ENCODE peak calls at places on chromosomes 4 and X, in seven cellular contexts. C is HepG2, M is SK-N-SH, Q is H1, R is K562, J is HCT116, N is GM12878. U is an unnamed sample.
A peak's percentile ranks its signal among the peaks of the same experiment; 100 is the strongest.

GRCh38 chrX:23936198-23936597 is 28.4 kb downstream of the CXorf58 start:
- DNase-seq in J (no peak), N (no peak), R (no peak), M (no peak), C (no peak), Q (no peak), U (no peak)

GRCh38 chr4:98482847-98483806 is 175.3 kb downstream of the TSPAN5 start:
- DNase-seq in N (peak; percentile 56), C (peak; percentile 5), R (no peak), M (no peak), Q (no peak), J (peak; percentile 10), U (no peak)

GRCh38 chrX:24242649-24243556 is 71.0 kb downstream of the SUPT20HL2 start:
- DNase-seq in J (no peak), N (peak; percentile 95), Q (no peak), C (peak; percentile 9), R (no peak), M (no peak), U (no peak)

GRCh38 chrX:113274801-113275200 is 434.2 kb upstream of the AMOT start:
- DNase-seq in C (no peak), J (no peak), Q (no peak), R (no peak), N (no peak), M (no peak), U (no peak)

GRCh38 chrX:47226531-47227333 is 6.1 kb upstream of the USP11 start:
- DNase-seq in N (no peak), R (no peak), J (no peak), C (no peak), Q (no peak), M (no peak), U (no peak)

GRCh38 chrX:10514891-10515290 is 105.5 kb downstream of the MID1 start:
- DNase-seq in Q (no peak), C (no peak), N (no peak), J (no peak), M (no peak), R (no peak), U (no peak)

GRCh38 chr4:160864253-160864652 is 1299.5 kb downstream of the FSTL5 start:
- DNase-seq in Q (no peak), N (no peak), R (no peak), C (no peak), J (no peak), M (no peak), U (no peak)

GRCh38 chr4:114599231-114600065 is 841 bp downstream of the UGT8 start:
- DNase-seq in Q (no peak), M (peak; percentile 10), C (no peak), N (no peak), J (peak; percentile 15), R (peak; percentile 48), U (peak; percentile 9)

GRCh38 chr4:8555716-8556115 is 24.5 kb upstream of the GPR78 start:
- DNase-seq in J (no peak), R (no peak), Q (no peak), M (no peak), C (no peak), N (no peak), U (no peak)
- H3K4me1 ChIP-seq in J (no peaks in the 10 kb centered on the region), R (peaks cover 6% of the 10 kb centered on the region), Q (no peaks in the 10 kb centered on the region), M (no peaks in the 10 kb centered on the region), C (no peaks in the 10 kb centered on the region), N (no peaks in the 10 kb centered on the region), U (peaks cover 18% of the 10 kb centered on the region)

DNA sequence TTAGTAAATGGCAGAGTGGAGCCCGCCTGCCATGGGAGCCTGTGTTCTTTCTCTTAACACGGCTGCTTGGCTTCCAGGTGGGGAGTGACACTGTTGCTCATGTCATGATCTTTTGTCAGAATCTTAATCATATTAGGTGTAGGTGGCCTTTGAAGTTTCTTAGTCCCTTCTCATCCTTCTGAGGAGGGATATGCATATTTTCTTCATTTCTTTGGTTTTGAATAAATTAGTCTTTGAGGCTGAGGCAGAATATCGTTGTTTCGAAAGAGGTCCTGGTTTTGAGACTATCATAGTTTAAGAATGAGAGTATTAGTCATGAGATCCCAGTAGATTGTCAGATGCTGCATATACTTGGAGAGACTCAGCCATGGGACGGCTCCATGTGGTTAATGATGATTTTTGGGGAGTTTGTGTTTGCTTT is 28.9 kb downstream of the SNX25 start:
- DNase-seq in N (no peak), R (no peak), M (no peak), Q (no peak), J (no peak), C (no peak), U (no peak)
- H3K4me3 ChIP-seq in N (no peak overlapping the region), R (no peak overlapping the region), M (no peak overlapping the region), Q (no peak overlapping the region), J (no peak overlapping the region), C (no peak overlapping the region), U (no peak overlapping the region)

GRCh38 chr4:19803406-19803805 is 448.3 kb upstream of the SLIT2 start:
- DNase-seq in Q (no peak), J (no peak), C (no peak), R (no peak), M (no peak), N (no peak), U (no peak)
- TF ChIP-seq YY1 in Q (no peak), J (no peak), C (no peak), R (no peak), M (no peak), N (no peak), U (no peak)

DNA sequence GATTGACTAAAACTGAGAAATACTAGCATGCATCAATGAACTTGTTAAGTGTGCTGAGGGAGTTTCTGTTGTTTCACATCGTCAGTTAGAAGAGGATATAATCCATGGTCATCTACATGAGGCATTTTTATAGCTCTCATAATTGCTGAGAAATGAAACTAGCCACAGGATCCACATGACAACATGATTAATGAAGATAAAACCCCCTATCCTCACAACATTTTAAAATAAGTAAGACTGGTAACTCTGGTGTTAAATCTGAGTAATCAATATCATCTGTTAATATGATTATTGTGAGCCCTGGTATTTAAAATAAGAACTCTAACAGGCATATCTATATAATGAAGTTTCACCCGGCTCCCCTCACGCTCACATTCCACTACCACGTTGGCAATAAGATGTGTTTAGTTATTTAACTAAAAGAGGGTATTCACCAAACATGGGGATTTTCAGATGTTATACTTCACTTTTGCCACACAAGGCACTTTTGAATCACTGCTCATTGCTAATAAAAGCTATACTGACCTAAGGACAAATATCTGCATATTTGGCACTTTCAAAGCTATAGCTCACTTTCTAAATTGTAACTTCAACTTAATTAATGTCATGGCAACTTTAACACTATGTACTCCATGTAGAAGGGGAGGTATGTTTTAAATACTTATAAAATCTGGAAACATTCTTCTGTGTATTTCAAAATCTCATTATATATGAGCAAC is 6.7 kb downstream of the UNC5C start:
- DNase-seq in M (no peak), R (no peak), N (peak; percentile 64), Q (no peak), C (no peak), J (no peak), U (no peak)
- H3K4me1 ChIP-seq in M (peaks cover 28% of the 10 kb centered on the region), R (no peaks in the 10 kb centered on the region), N (no peaks in the 10 kb centered on the region), Q (no peaks in the 10 kb centered on the region), C (no peaks in the 10 kb centered on the region), J (no peaks in the 10 kb centered on the region), U (no peaks in the 10 kb centered on the region)

DNA sequence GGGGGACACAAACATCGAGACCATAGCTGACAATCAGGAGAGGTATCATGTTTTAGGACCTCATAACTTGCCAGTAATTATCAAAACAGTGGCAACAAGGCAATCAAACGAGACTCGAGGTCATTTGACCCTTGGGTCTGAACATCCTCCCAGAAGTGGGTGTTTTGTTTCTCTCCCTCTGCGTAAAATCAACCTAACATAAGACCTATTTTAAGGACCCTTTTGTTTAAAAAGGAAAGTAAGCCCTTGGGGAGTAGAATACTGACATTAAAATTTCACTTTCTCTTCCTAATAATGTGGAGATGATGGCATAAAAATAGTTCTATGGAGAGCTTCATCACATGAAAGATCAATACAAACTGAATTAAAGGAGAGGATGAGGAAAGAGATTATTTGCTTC is 106.2 kb upstream of the PUDP start:
- DNase-seq in C (no peak), J (no peak), R (no peak), N (no peak), M (no peak), Q (no peak), U (no peak)
- H3K4me3 ChIP-seq in C (no peak overlapping the region), J (no peak overlapping the region), R (no peak overlapping the region), N (no peak overlapping the region), M (no peak overlapping the region), Q (no peak overlapping the region), U (no peak overlapping the region)

DNA sequence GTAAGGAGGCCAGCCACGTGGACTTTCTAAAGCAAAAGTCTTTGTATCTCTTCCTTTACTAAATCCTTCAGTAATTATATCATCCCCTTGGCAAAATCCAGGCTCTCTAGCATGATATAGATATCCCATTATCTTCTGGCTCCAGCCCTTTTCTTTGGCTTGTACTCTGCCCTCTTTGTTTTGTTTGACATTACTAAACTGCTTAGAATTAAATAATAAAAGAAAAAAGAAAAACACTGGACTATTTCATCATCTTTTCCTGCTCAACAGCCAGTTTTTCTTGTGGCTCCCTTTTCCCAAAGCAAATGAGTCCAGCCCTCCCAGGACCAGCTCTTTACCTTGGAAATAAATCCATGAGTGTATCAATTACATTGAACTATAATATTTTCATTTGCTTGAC is 33.5 kb upstream of the LDB2 start:
- DNase-seq in Q (no peak), J (no peak), C (no peak), N (no peak), M (no peak), R (no peak), U (no peak)
- TF ChIP-seq YY1 in Q (no peak), J (no peak), C (no peak), N (no peak), M (no peak), R (no peak), U (no peak)

GRCh38 chr4:109952612-109953011 is 39.9 kb downstream of the EGF start:
- DNase-seq in J (no peak), C (no peak), N (no peak), Q (no peak), M (no peak), R (no peak), U (no peak)
- H3K4me1 ChIP-seq in J (no peaks in the 10 kb centered on the region), C (no peaks in the 10 kb centered on the region), N (no peaks in the 10 kb centered on the region), Q (peaks cover 3% of the 10 kb centered on the region), M (no peaks in the 10 kb centered on the region), R (no peaks in the 10 kb centered on the region), U (no peaks in the 10 kb centered on the region)

DNA sequence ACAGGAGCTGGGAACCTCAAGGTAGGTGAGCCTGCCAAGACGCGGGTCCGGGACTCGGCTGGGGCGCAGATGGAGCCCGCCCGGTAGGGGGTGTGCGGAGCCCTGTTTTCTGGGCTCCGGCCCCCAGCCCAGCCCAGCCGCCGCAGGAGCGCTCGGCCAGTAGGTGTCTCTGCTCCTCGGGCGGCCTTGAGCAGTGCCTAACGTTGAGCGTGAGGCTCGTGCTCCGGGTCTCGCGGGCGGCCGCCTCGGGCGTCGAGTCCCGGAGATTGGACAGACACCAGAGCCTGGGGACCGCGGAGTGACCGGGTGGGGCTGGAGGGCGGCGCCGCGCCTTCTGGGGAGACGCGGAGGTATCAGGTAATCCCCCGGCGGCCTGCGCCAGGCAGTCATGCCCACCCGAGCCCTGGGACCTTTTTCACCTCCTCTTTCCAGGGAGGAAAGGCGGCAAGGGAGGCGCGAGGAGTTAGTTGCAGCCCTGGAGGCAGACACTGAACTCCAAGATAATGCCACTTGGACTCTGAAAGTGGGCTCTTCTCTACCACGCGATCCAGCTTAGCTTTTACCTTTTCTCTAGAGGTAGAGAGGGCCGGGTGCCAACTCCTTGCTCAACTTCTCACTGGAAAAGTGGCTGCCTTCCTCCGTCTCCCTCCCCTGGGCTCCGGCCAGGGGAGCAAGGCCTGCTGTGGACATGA is 14.5 kb upstream of the FGG start:
- DNase-seq in N (no peak), R (peak; percentile 77), J (peak; percentile 63), Q (peak; percentile 62), C (peak; percentile 49), M (peak; percentile 79), U (peak; percentile 39)
- H3K4me3 ChIP-seq in N (no peak overlapping the region), R (no peak overlapping the region), J (peak overlapping the region; percentile 52), Q (peak overlapping the region; percentile 49), C (peak overlapping the region; percentile 34), M (peak overlapping the region; percentile 3), U (peak overlapping the region; percentile 8)

U was measured in NT2/D1.